ENCODE peak calls at places on chromosomes 6 and 20, in nine cellular contexts. One of them, this sample, is unnamed.

GRCh38 chr6:135522975-135523692 is 25.6 kb upstream of the AHI1 start:
- DNase-seq in lower lobe of right lung: no peak
- DNase-seq in cardiac fibroblast: peak; percentile 70
- DNase-seq in GM23338: no peak
- DNase-seq in epithelial cell of esophagus: peak; percentile 73
- DNase-seq in endothelial cell: no peak
- DNase-seq in heart left ventricle: no peak
- DNase-seq in body of pancreas: no peak
- DNase-seq in tibial nerve: no peak
- DNase-seq in this sample: no peak

GRCh38 chr6:89351632-89352328 is 742 bp downstream of the UBE2J1 start:
- DNase-seq in lower lobe of right lung: no peak
- DNase-seq in cardiac fibroblast: peak; percentile 20
- DNase-seq in GM23338: peak; percentile 53
- DNase-seq in epithelial cell of esophagus: no peak
- DNase-seq in endothelial cell: no peak
- DNase-seq in heart left ventricle: no peak
- DNase-seq in body of pancreas: no peak
- DNase-seq in tibial nerve: no peak
- DNase-seq in this sample: no peak

GRCh38 chr6:131182991-131183425 is 47.7 kb downstream of the AKAP7 start:
- DNase-seq in lower lobe of right lung: no peak
- DNase-seq in cardiac fibroblast: peak; percentile 65
- DNase-seq in GM23338: peak; percentile 82
- DNase-seq in epithelial cell of esophagus: peak; percentile 35
- DNase-seq in endothelial cell: peak; percentile 15
- DNase-seq in heart left ventricle: no peak
- DNase-seq in body of pancreas: peak; percentile 30
- DNase-seq in tibial nerve: no peak
- DNase-seq in this sample: no peak

GRCh38 chr20:45835230-45836224 is 1.9 kb downstream of the SNX21 start:
- DNase-seq in lower lobe of right lung: no peak
- DNase-seq in cardiac fibroblast: peak; percentile 80
- DNase-seq in GM23338: no peak
- DNase-seq in epithelial cell of esophagus: peak; percentile 40
- DNase-seq in endothelial cell: no peak
- DNase-seq in heart left ventricle: no peak
- DNase-seq in body of pancreas: peak; percentile 22
- DNase-seq in tibial nerve: no peak
- DNase-seq in this sample: no peak

GRCh38 chr6:152509916-152510315 is 127.2 kb downstream of the SYNE1 start:
- DNase-seq in lower lobe of right lung: no peak
- DNase-seq in cardiac fibroblast: no peak
- DNase-seq in GM23338: no peak
- DNase-seq in epithelial cell of esophagus: no peak
- DNase-seq in endothelial cell: no peak
- DNase-seq in heart left ventricle: no peak
- DNase-seq in body of pancreas: no peak
- DNase-seq in tibial nerve: no peak
- DNase-seq in this sample: no peak

GRCh38 chr20:57680934-57681914 is 28.6 kb downstream of the PMEPA1 start:
- DNase-seq in lower lobe of right lung: no peak
- DNase-seq in cardiac fibroblast: no peak
- DNase-seq in GM23338: no peak
- DNase-seq in epithelial cell of esophagus: no peak
- DNase-seq in endothelial cell: no peak
- DNase-seq in heart left ventricle: no peak
- DNase-seq in body of pancreas: no peak
- DNase-seq in tibial nerve: no peak
- DNase-seq in this sample: no peak

GRCh38 chr6:29926795-29927427 is 15.4 kb upstream of the HLA-A start:
- DNase-seq in lower lobe of right lung: peak; percentile 91
- DNase-seq in cardiac fibroblast: peak; percentile 59
- DNase-seq in GM23338: peak; percentile 86
- DNase-seq in epithelial cell of esophagus: peak; percentile 82
- DNase-seq in endothelial cell: peak; percentile 62
- DNase-seq in heart left ventricle: peak; percentile 87
- DNase-seq in body of pancreas: peak; percentile 65
- DNase-seq in tibial nerve: peak; percentile 38
- DNase-seq in this sample: peak; percentile 56

GRCh38 chr6:142413111-142413510 is 111.3 kb downstream of the ADGRG6 start:
- DNase-seq in lower lobe of right lung: no peak
- DNase-seq in cardiac fibroblast: no peak
- DNase-seq in GM23338: no peak
- DNase-seq in epithelial cell of esophagus: peak; percentile 12
- DNase-seq in endothelial cell: no peak
- DNase-seq in heart left ventricle: no peak
- DNase-seq in body of pancreas: no peak
- DNase-seq in tibial nerve: no peak
- DNase-seq in this sample: no peak

GRCh38 chr20:49132995-49133451 is 55.1 kb downstream of the STAU1 start:
- DNase-seq in lower lobe of right lung: no peak
- DNase-seq in cardiac fibroblast: peak; percentile 81
- DNase-seq in GM23338: peak; percentile 79
- DNase-seq in epithelial cell of esophagus: peak; percentile 74
- DNase-seq in endothelial cell: peak; percentile 20
- DNase-seq in heart left ventricle: no peak
- DNase-seq in body of pancreas: peak; percentile 70
- DNase-seq in tibial nerve: no peak
- DNase-seq in this sample: no peak

DNA sequence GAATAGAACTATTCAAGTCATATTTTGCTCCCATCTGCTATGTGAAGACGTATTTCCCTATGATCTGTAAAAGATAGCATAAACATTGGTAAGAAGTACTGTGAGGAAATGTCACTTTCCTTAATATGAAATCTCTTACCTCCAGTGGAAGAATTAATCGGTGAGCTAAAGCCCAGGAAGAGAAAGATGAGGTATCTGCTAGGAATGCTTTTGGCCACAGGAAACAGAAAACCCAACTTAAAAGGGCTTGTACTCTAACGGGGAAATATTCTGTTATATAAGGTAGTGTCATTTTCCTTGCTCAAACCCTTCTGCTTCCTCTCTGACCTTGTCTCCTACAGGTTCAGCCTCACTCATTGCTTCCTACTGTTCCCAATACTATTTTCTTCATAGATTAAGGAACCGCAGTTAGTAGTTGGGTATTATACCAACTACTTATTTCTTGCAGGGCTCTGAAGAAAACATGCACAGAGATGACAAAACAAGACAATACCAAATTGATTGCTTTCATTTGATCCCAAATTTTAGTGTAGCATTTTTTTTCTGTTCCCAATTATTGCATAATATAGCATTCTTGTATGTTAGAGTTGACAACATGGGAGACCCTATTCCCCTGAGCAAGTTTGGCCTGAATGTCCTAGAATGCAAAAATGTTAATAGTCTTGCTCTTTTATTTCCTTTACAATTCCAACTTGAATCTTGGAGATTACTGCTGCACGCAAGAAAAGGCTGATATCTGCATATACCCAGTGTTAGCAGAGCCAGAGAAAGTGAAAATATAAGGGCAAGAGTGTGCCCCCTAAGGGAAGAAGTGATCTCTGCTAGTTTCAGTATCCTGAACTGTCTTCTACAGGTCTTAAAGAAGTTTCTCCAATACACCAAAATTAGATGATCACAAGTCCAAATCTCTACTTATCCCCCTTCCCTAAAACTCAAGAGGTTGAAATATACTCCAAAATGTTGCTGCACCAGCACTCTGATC is 65.3 kb downstream of the AFG1L start:
- DNase-seq in lower lobe of right lung: no peak
- DNase-seq in cardiac fibroblast: peak; percentile 16
- DNase-seq in GM23338: peak; percentile 39
- DNase-seq in epithelial cell of esophagus: no peak
- DNase-seq in endothelial cell: no peak
- DNase-seq in heart left ventricle: no peak
- DNase-seq in body of pancreas: no peak
- DNase-seq in tibial nerve: no peak
- DNase-seq in this sample: no peak
- TF ChIP-seq CTCF in lower lobe of right lung: no peak
- TF ChIP-seq CTCF in cardiac fibroblast: peak; percentile 22
- TF ChIP-seq CTCF in GM23338: peak; percentile 42
- TF ChIP-seq CTCF in epithelial cell of esophagus: no peak
- TF ChIP-seq CTCF in endothelial cell: no peak
- TF ChIP-seq CTCF in heart left ventricle: no peak
- TF ChIP-seq CTCF in body of pancreas: no peak
- TF ChIP-seq CTCF in tibial nerve: no peak
- TF ChIP-seq CTCF in this sample: no peak

GRCh38 chr6:43826739-43827138 is 56.7 kb downstream of the VEGFA start:
- DNase-seq in lower lobe of right lung: no peak
- DNase-seq in cardiac fibroblast: no peak
- DNase-seq in GM23338: no peak
- DNase-seq in epithelial cell of esophagus: no peak
- DNase-seq in endothelial cell: no peak
- DNase-seq in heart left ventricle: no peak
- DNase-seq in body of pancreas: no peak
- DNase-seq in tibial nerve: no peak
- DNase-seq in this sample: no peak
- TF ChIP-seq CTCF in lower lobe of right lung: no peak
- TF ChIP-seq CTCF in cardiac fibroblast: no peak
- TF ChIP-seq CTCF in GM23338: no peak
- TF ChIP-seq CTCF in epithelial cell of esophagus: no peak
- TF ChIP-seq CTCF in endothelial cell: no peak
- TF ChIP-seq CTCF in heart left ventricle: no peak
- TF ChIP-seq CTCF in body of pancreas: no peak
- TF ChIP-seq CTCF in tibial nerve: no peak
- TF ChIP-seq CTCF in this sample: no peak

DNA sequence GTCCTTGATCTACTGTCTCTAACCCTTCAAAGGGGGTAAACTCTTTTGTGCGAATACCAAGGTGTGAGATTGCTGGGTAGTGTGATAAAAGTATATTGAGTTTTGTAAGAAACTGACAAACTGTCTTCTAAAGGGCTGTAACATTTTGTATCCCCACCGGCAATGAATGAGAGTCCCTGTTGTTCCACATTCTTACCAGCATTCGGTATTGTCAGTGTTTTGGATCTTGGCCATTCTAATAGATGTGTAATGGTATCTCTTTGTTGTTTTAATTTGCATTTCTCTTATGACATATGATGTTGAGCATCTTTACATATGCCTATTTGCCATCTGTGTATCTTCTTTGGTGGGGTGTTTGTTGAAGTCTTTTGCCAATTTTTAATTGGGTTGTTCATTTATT is 1090.7 kb downstream of the KIF16B start:
- DNase-seq in lower lobe of right lung: no peak
- DNase-seq in cardiac fibroblast: no peak
- DNase-seq in GM23338: peak; percentile 23
- DNase-seq in epithelial cell of esophagus: peak; percentile 3
- DNase-seq in endothelial cell: no peak
- DNase-seq in heart left ventricle: no peak
- DNase-seq in body of pancreas: no peak
- DNase-seq in tibial nerve: no peak
- DNase-seq in this sample: no peak
- TF ChIP-seq CTCF in lower lobe of right lung: no peak
- TF ChIP-seq CTCF in cardiac fibroblast: no peak
- TF ChIP-seq CTCF in GM23338: peak; percentile 23
- TF ChIP-seq CTCF in epithelial cell of esophagus: peak; percentile 31
- TF ChIP-seq CTCF in endothelial cell: no peak
- TF ChIP-seq CTCF in heart left ventricle: no peak
- TF ChIP-seq CTCF in body of pancreas: no peak
- TF ChIP-seq CTCF in tibial nerve: no peak
- TF ChIP-seq CTCF in this sample: no peak

GRCh38 chr20:51733070-51733469 is 35.1 kb downstream of the ATP9A start:
- DNase-seq in lower lobe of right lung: no peak
- DNase-seq in cardiac fibroblast: no peak
- DNase-seq in GM23338: no peak
- DNase-seq in epithelial cell of esophagus: no peak
- DNase-seq in endothelial cell: no peak
- DNase-seq in heart left ventricle: no peak
- DNase-seq in body of pancreas: no peak
- DNase-seq in tibial nerve: no peak
- DNase-seq in this sample: no peak

GRCh38 chr20:51734876-51735499 is 33.2 kb downstream of the ATP9A start:
- DNase-seq in lower lobe of right lung: no peak
- DNase-seq in cardiac fibroblast: no peak
- DNase-seq in GM23338: no peak
- DNase-seq in epithelial cell of esophagus: no peak
- DNase-seq in endothelial cell: no peak
- DNase-seq in heart left ventricle: no peak
- DNase-seq in body of pancreas: no peak
- DNase-seq in tibial nerve: no peak
- DNase-seq in this sample: no peak

GRCh38 chr20:51729771-51730170 is 38.4 kb downstream of the ATP9A start:
- DNase-seq in lower lobe of right lung: no peak
- DNase-seq in cardiac fibroblast: no peak
- DNase-seq in GM23338: no peak
- DNase-seq in epithelial cell of esophagus: no peak
- DNase-seq in endothelial cell: no peak
- DNase-seq in heart left ventricle: no peak
- DNase-seq in body of pancreas: no peak
- DNase-seq in tibial nerve: no peak
- DNase-seq in this sample: no peak

GRCh38 chr20:51731771-51732453 is 36.3 kb downstream of the ATP9A start:
- DNase-seq in lower lobe of right lung: no peak
- DNase-seq in cardiac fibroblast: no peak
- DNase-seq in GM23338: no peak
- DNase-seq in epithelial cell of esophagus: no peak
- DNase-seq in endothelial cell: no peak
- DNase-seq in heart left ventricle: no peak
- DNase-seq in body of pancreas: no peak
- DNase-seq in tibial nerve: no peak
- DNase-seq in this sample: no peak

DNA sequence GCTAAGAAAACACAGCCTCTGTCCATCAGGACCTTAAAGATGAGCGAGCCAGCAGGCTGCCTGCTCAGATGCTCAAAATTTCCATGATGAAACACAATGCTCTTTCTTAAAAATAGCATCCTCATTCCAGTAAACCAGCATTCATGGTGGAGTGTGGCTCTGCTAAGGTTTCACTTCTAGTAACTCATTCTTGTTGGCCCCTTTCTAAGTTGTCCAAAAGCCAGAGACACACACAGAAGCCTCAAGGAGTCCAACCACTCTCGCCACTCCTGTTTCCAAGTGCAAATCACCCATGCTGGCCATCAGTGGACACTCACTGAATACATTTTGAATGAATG is 35.8 kb downstream of the ATP9A start:
- DNase-seq in lower lobe of right lung: no peak
- DNase-seq in cardiac fibroblast: no peak
- DNase-seq in GM23338: no peak
- DNase-seq in epithelial cell of esophagus: no peak
- DNase-seq in endothelial cell: no peak
- DNase-seq in heart left ventricle: no peak
- DNase-seq in body of pancreas: no peak
- DNase-seq in tibial nerve: no peak
- DNase-seq in this sample: no peak
- TF ChIP-seq CTCF in lower lobe of right lung: no peak
- TF ChIP-seq CTCF in cardiac fibroblast: no peak
- TF ChIP-seq CTCF in GM23338: no peak
- TF ChIP-seq CTCF in epithelial cell of esophagus: no peak
- TF ChIP-seq CTCF in endothelial cell: no peak
- TF ChIP-seq CTCF in heart left ventricle: no peak
- TF ChIP-seq CTCF in body of pancreas: no peak
- TF ChIP-seq CTCF in tibial nerve: no peak
- TF ChIP-seq CTCF in this sample: no peak